ENCODE peak calls at places on chromosomes 16 and 17, in four cellular contexts. M is small intestine, R is left ventricle myocardium inferior, D is heart right ventricle. I is an unnamed sample.

GRCh38 chr17:30116345-30116660 is 313 bp upstream of the NSRP1 start:
- DNase-seq in M (no peak), R (no peak), D (no peak), I (no peak)

GRCh38 chr17:18988546-18989173 is 15.9 kb downstream of the FAM83G start:
- DNase-seq in M (peak; percentile 93), R (no peak), D (no peak), I (no peak)

GRCh38 chr17:48134912-48135480 is 27.4 kb downstream of the SNX11 start:
- DNase-seq in M (no peak), R (no peak), D (no peak), I (no peak)

GRCh38 chr17:16406742-16407674 is 8.4 kb upstream of the TRPV2 start:
- DNase-seq in M (peak; percentile 45), R (peak; percentile 71), D (peak; percentile 83), I (no peak)

GRCh38 chr17:10683853-10684252 is 13.5 kb downstream of the SCO1 start:
- DNase-seq in M (no peak), R (no peak), D (no peak), I (no peak)

GRCh38 chr16:48321307-48322036 is 63.7 kb downstream of the SIAH1 start:
- DNase-seq in M (no peak), R (no peak), D (no peak), I (peak; percentile 18)

GRCh38 chr16:87762071-87762571 is 3.7 kb downstream of the KLHDC4 start:
- DNase-seq in M (no peak), R (no peak), D (no peak), I (no peak)

GRCh38 chr16:4496305-4496704 is 20.1 kb downstream of the HMOX2 start:
- DNase-seq in M (no peak), R (no peak), D (no peak), I (no peak)

GRCh38 chr17:550776-551175 is 163.9 kb downstream of the VPS53 start:
- DNase-seq in M (no peak), R (no peak), D (no peak), I (no peak)

GRCh38 chr16:81519298-81520150 is 74.9 kb downstream of the CMIP start:
- DNase-seq in M (no peak), R (no peak), D (no peak), I (no peak)

GRCh38 chr16:79358188-79358587 is 242.3 kb downstream of the MAF start:
- DNase-seq in M (no peak), R (peak; percentile 19), D (peak; percentile 33), I (no peak)

GRCh38 chr17:56737741-56738161 is 96.0 kb downstream of the C17orf67 start:
- DNase-seq in M (peak; percentile 11), R (no peak), D (no peak), I (no peak)

GRCh38 chr17:83068641-83069570 is 10.5 kb upstream of the METRNL start:
- DNase-seq in M (no peak), R (no peak), D (no peak), I (no peak)

GRCh38 chr16:22751104-22751667 is 62.8 kb upstream of the HS3ST2 start:
- DNase-seq in M (no peak), R (no peak), D (no peak), I (no peak)

GRCh38 chr16:24976971-24977672 is 38.0 kb downstream of the ARHGAP17 start:
- DNase-seq in M (no peak), R (no peak), D (no peak), I (no peak)

GRCh38 chr16:88759245-88759975 is 25.6 kb downstream of the PIEZO1 start:
- DNase-seq in M (peak; percentile 51), R (no peak), D (no peak), I (no peak)

GRCh38 chr17:21452377-21453143 is 76.4 kb downstream of the KCNJ12 start:
- DNase-seq in M (peak; percentile 57), R (peak; percentile 49), D (peak; percentile 50), I (no peak)

GRCh38 chr17:52027620-52028019 is 130.9 kb downstream of the CA10 start:
- DNase-seq in M (no peak), R (no peak), D (no peak), I (peak; percentile 39)

GRCh38 chr16:23296994-23297393 is 5.1 kb upstream of the SCNN1B start:
- DNase-seq in M (no peak), R (no peak), D (no peak), I (no peak)

GRCh38 chr17:27541326-27542023 is 85.2 kb downstream of the KSR1 start:
- DNase-seq in M (no peak), R (no peak), D (no peak), I (no peak)

GRCh38 chr16:46896314-46896968 is 12.3 kb downstream of the GPT2 start:
- DNase-seq in M (no peak), R (no peak), D (peak; percentile 36), I (no peak)

GRCh38 chr16:10938321-10938720 is 3.9 kb downstream of the DEXI start:
- DNase-seq in M (peak; percentile 73), R (no peak), D (no peak), I (no peak)

GRCh38 chr17:73639926-73640325 is 4.3 kb downstream of the SDK2 start:
- DNase-seq in M (no peak), R (no peak), D (no peak), I (no peak)

GRCh38 chr16:4409081-4409932 is 7.1 kb downstream of the CORO7 start:
- DNase-seq in M (no peak), R (no peak), D (no peak), I (no peak)

GRCh38 chr17:16417896-16418683 is 2.7 kb downstream of the TRPV2 start:
- DNase-seq in M (no peak), R (no peak), D (no peak), I (no peak)

GRCh38 chr16:81447383-81448101 is 2.9 kb downstream of the CMIP start:
- DNase-seq in M (peak; percentile 78), R (no peak), D (no peak), I (no peak)

GRCh38 chr17:835263-835662 is 53.1 kb downstream of the MRM3 start:
- DNase-seq in M (no peak), R (no peak), D (no peak), I (no peak)

GRCh38 chr17:51322390-51323029 is 62.2 kb downstream of the UTP18 start:
- DNase-seq in M (peak; percentile 28), R (no peak), D (no peak), I (no peak)

GRCh38 chr16:4241601-4242270 is at the start of gene SRL:
- DNase-seq in M (no peak), R (peak; percentile 55), D (no peak), I (no peak)

DNA sequence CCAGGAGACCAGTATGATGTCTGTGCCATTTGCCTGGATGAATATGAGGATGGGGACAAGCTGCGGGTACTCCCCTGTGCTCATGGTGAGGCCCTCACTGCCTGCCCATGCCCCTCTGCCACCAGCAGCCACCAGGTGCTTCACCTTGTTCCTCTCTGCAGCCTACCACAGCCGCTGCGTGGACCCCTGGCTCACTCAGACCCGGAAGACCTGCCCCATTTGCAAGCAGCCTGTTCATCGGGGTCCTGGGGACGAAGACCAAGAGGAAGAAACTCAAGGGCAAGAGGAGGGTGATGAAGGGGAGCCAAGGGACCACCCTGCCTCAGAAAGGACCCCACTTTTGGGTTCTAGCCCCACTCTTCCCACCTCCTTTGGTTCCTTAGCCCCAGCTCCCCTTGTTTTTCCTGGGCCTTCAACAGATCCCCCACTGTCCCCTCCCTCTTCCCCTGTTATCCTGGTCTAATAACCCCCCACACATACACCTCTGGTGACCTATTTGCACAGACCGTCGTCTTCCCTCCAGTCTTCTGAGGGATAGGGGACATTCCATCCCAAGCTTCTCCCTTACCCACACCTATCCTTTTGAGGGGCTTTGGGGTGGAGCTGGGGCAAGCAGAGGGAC is 3.7 kb downstream of the PFN1 start:
- DNase-seq in M (no peak), R (no peak), D (no peak), I (no peak)
- H3K27ac ChIP-seq in M (peak overlapping the region; percentile 86), R (peak overlapping the region; percentile 100), D (peak overlapping the region; percentile 99), I (peak overlapping the region; percentile 99)

DNA sequence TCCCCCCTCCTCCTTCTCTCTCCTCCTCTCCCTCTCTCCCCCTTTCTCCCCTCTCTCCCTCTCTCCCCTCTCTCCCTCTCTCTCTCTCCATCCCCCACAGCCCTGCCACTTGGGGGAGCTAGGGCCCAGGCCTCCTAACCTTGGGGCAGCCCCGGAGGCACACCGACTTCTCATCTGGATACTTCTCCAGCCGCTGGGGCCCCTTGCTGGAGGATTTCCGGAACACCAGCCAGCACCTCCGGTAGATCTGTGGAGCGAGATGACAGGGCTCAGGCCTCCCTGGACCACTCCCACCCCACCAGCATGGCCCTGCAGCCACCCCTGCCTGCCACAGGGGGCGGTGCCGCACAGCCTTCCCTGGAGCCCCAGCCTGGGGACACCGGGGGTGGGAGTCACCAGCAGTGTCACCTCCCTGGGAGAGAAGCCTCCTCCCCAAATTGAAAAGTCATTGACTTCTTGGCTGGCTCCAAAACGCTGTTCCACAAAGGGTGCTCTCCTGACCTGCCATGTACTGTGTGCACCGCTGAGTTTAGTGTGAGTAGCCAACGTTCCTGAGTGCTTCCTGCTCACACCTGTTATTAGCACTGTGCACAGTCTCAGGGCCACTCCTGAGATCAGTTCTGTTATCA is 10.5 kb downstream of the DOK4 start:
- DNase-seq in M (no peak), R (no peak), D (no peak), I (no peak)
- H3K27ac ChIP-seq in M (no peak overlapping the region), R (no peak overlapping the region), D (no peak overlapping the region), I (no peak overlapping the region)

GRCh38 chr16:29124828-29125227 is 140.0 kb downstream of the LAT start:
- DNase-seq in M (no peak), R (no peak), D (no peak), I (no peak)

GRCh38 chr16:29126621-29127020 is 141.8 kb downstream of the LAT start:
- DNase-seq in M (no peak), R (no peak), D (no peak), I (no peak)

DNA sequence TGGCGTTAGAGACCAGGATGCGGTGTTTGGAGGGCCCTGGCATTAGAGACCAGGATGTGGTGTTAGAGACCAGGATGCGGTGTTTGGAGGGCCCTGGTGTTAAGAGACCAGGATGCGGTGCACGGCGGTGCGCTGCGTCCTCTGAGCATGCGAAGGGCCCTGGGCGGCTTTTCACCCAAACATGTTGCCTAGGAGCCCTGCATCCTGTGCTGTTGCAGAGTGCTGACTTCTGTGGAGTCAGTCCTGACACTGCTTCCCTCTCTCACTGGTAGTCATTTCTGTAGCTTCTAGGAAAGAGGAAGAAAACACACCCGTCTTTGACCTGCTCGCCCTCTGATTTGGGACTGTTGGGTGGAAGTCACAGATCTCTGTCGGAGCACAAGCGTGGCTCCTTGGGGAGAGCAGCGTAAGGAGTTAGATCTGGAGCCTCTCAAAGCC is 141.2 kb downstream of the LAT start:
- DNase-seq in M (no peak), R (no peak), D (no peak), I (no peak)
- H3K27ac ChIP-seq in M (peak overlapping the region; percentile 21), R (no peak overlapping the region), D (peak overlapping the region; percentile 30), I (no peak overlapping the region)

GRCh38 chr17:57889892-57890856 is 40.3 kb upstream of the MRPS23 start:
- DNase-seq in M (no peak), R (peak; percentile 85), D (peak; percentile 87), I (no peak)
- H3K27ac ChIP-seq in M (peak overlapping the region; percentile 58), R (peak overlapping the region; percentile 99), D (peak overlapping the region; percentile 92), I (peak overlapping the region; percentile 56)

DNA sequence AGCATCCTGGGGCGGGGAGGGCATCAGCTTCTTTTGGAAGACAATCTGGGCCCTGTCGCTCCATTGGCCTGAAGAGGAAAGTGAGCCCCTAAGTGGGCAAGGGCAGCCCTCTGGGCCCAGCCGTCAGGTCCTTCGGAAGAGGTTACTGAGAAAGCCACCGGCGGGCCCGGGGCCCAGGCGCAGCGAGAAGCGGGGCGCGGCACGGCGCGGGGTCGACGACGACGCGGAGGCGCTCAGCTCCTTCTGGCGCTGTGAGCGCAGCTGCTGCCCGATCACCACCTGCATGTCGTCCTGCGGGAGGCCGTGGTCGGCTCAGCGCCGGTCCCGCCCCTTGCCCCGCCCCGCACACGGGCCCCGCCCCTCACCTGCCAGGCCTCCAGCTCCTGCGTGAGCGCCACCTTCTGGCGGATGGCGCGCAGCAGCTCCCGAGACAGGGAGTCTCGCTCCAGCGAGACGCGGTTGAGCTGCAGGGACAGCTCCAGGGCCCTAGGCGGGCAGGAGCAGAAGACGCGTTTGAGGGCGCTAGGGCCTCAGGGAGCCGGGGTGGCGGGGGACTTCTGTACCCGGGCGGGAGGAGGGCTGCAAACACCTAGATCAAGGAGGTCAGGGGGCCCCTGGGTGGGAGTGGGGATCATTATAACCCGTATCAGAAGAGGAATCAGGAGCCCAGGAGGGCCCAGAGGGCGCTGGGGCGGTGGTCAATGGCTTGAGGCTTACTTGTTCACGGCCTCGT is 4.3 kb downstream of the THOC6 start:
- DNase-seq in M (peak; percentile 89), R (peak; percentile 78), D (peak; percentile 52), I (no peak)
- H3K27ac ChIP-seq in M (peak overlapping the region; percentile 27), R (no peak overlapping the region), D (no peak overlapping the region), I (no peak overlapping the region)

I was measured in epithelial cell of prostate.